ENCODE peak calls at places on chromosomes 2 and 18, in seven cellular contexts. One of them, this sample, is unnamed.

GRCh38 chr2:143051480-143051879 is 77.7 kb upstream of the ARHGAP15 start:
- DNase-seq in left ventricle myocardium superior: no peak
- DNase-seq in GM20000: no peak
- DNase-seq in uterus: no peak
- DNase-seq in hippocampal formation: no peak
- DNase-seq in GM04503: no peak
- DNase-seq in occipital lobe: no peak
- DNase-seq in this sample: no peak

GRCh38 chr2:150513647-150514046 is 26.2 kb upstream of the RND3 start:
- DNase-seq in left ventricle myocardium superior: no peak
- DNase-seq in GM20000: no peak
- DNase-seq in uterus: no peak
- DNase-seq in hippocampal formation: no peak
- DNase-seq in GM04503: no peak
- DNase-seq in occipital lobe: no peak
- DNase-seq in this sample: no peak

GRCh38 chr18:697012-697411 is 15.4 kb downstream of the ENOSF1 start:
- DNase-seq in left ventricle myocardium superior: no peak
- DNase-seq in GM20000: no peak
- DNase-seq in uterus: no peak
- DNase-seq in hippocampal formation: no peak
- DNase-seq in GM04503: no peak
- DNase-seq in occipital lobe: no peak
- DNase-seq in this sample: no peak

GRCh38 chr2:47025969-47026610 is 110.5 kb upstream of the MCFD2 start:
- DNase-seq in left ventricle myocardium superior: no peak
- DNase-seq in GM20000: no peak
- DNase-seq in uterus: no peak
- DNase-seq in hippocampal formation: peak
- DNase-seq in GM04503: no peak
- DNase-seq in occipital lobe: no peak
- DNase-seq in this sample: no peak

GRCh38 chr2:3490191-3491158 is 28.9 kb downstream of the ADI1 start:
- DNase-seq in left ventricle myocardium superior: peak
- DNase-seq in GM20000: no peak
- DNase-seq in uterus: no peak
- DNase-seq in hippocampal formation: no peak
- DNase-seq in GM04503: no peak
- DNase-seq in occipital lobe: no peak
- DNase-seq in this sample: no peak

GRCh38 chr2:172968061-172968469 is 107.6 kb upstream of the MAP3K20 start:
- DNase-seq in left ventricle myocardium superior: peak
- DNase-seq in GM20000: no peak
- DNase-seq in uterus: peak
- DNase-seq in hippocampal formation: no peak
- DNase-seq in GM04503: no peak
- DNase-seq in occipital lobe: no peak
- DNase-seq in this sample: no peak

GRCh38 chr2:86037141-86037794 is 68.4 kb downstream of the POLR1A start:
- DNase-seq in left ventricle myocardium superior: peak
- DNase-seq in GM20000: no peak
- DNase-seq in uterus: peak
- DNase-seq in hippocampal formation: no peak
- DNase-seq in GM04503: peak
- DNase-seq in occipital lobe: no peak
- DNase-seq in this sample: peak

GRCh38 chr2:9232886-9233285 is 26.3 kb downstream of the ASAP2 start:
- DNase-seq in left ventricle myocardium superior: no peak
- DNase-seq in GM20000: no peak
- DNase-seq in uterus: no peak
- DNase-seq in hippocampal formation: no peak
- DNase-seq in GM04503: no peak
- DNase-seq in occipital lobe: no peak
- DNase-seq in this sample: no peak

This sample was measured in OCI-LY7.